ENCODE peak calls at places on chromosomes 3 and 15, in six cellular contexts. P, F, K, O, D and R are unnamed samples.

GRCh38 chr3:40847571-40847992 is 322.8 kb downstream of the ZNF621 start:
- DNase-seq in P (no peak), F (no peak), K (no peak), O (no peak), D (peak; percentile 35), R (no peak)

GRCh38 chr3:146851665-146852064 is 246.5 kb upstream of the PLSCR5 start:
- DNase-seq in P (no peak), F (no peak), K (no peak), O (no peak), D (no peak), R (no peak)

GRCh38 chr3:52331091-52331490 is 15.0 kb downstream of the DNAH1 start:
- DNase-seq in P (no peak), F (no peak), K (no peak), O (no peak), D (no peak), R (no peak)

GRCh38 chr15:25933456-25934158 is 70.5 kb upstream of the ATP10A start:
- DNase-seq in P (peak; percentile 44), F (peak; percentile 81), K (peak; percentile 71), O (peak; percentile 34), D (peak; percentile 40), R (peak; percentile 41)

GRCh38 chr15:96585634-96586386 is 255.3 kb downstream of the NR2F2 start:
- DNase-seq in P (no peak), F (peak; percentile 6), K (no peak), O (no peak), D (peak; percentile 20), R (no peak)

GRCh38 chr15:63044645-63045437 is 2.3 kb downstream of the TPM1 start:
- DNase-seq in P (no peak), F (peak; percentile 56), K (no peak), O (no peak), D (peak; percentile 70), R (no peak)

GRCh38 chr3:14234197-14235002 is 55.8 kb downstream of the LSM3 start:
- DNase-seq in P (no peak), F (no peak), K (peak; percentile 73), O (no peak), D (peak; percentile 64), R (peak; percentile 98)

GRCh38 chr3:13451301-13451673 is 28.8 kb upstream of the HDAC11 start:
- DNase-seq in P (no peak), F (peak; percentile 35), K (no peak), O (no peak), D (peak; percentile 66), R (no peak)

GRCh38 chr3:185316740-185317407 is 46.1 kb upstream of the MAP3K13 start:
- DNase-seq in P (no peak), F (no peak), K (no peak), O (no peak), D (peak; percentile 21), R (no peak)

GRCh38 chr3:55369491-55369890 is 117.6 kb downstream of the WNT5A start:
- DNase-seq in P (no peak), F (no peak), K (no peak), O (no peak), D (no peak), R (no peak)

GRCh38 chr15:28969511-28970085 is 83.8 kb downstream of the APBA2 start:
- DNase-seq in P (no peak), F (no peak), K (no peak), O (no peak), D (peak; percentile 34), R (no peak)

GRCh38 chr3:152319256-152319655 is 50.5 kb downstream of the MBNL1 start:
- DNase-seq in P (no peak), F (no peak), K (no peak), O (no peak), D (no peak), R (no peak)

GRCh38 chr15:91472316-91472756 is 372.3 kb downstream of the SV2B start:
- DNase-seq in P (no peak), F (no peak), K (no peak), O (no peak), D (no peak), R (no peak)